ENCODE peak calls at places on chromosomes 11 and 22, in ten cellular contexts. B is prostate gland, D is A549, V is heart right ventricle, P is body of pancreas, A is OCI-LY7, X is esophagus squamous epithelium, G is thyroid gland, T is uterus, N is neuronal stem cell. K is an unnamed sample. For H3K4me1, the result is how much of the 10 kb centered on the place peaks cover.

GRCh38 chr11:96875772-96876171 is 486.0 kb downstream of the JRKL start:
- DNase-seq in P (no peak), N (no peak), X (no peak), T (no peak), D (no peak), G (no peak), A (no peak), V (no peak), B (no peak), K (no peak)

GRCh38 chr11:9231848-9232177 is 33.3 kb downstream of the DENND5A start:
- DNase-seq in D (no peak), X (no peak), P (peak), V (peak), T (no peak), A (no peak), G (no peak), B (no peak), N (no peak), K (no peak)

GRCh38 chr22:38953577-38954413 is 3.6 kb upstream of the APOBEC3A start:
- DNase-seq in N (no peak), V (no peak), T (no peak), D (peak), P (peak), G (no peak), X (no peak), B (no peak), A (no peak), K (no peak)

GRCh38 chr22:30321461-30321860 is 5.3 kb downstream of the TBC1D10A start:
- DNase-seq in P (no peak), A (no peak), D (no peak), V (peak), X (no peak), G (no peak), T (no peak), B (no peak), N (no peak), K (no peak)

GRCh38 chr22:35384973-35385588 is 4.2 kb downstream of the HMOX1 start:
- DNase-seq in V (no peak), X (no peak), B (no peak), G (no peak), P (no peak), T (no peak), D (no peak), N (no peak), A (no peak), K (no peak)

GRCh38 chr11:76371170-76371569 is 9.8 kb downstream of the THAP12 start:
- DNase-seq in X (no peak), V (no peak), D (peak), B (no peak), A (no peak), G (no peak), N (no peak), T (no peak), P (peak), K (no peak)

GRCh38 chr11:38156495-38157146 is 1558.6 kb upstream of the RAG2 start:
- DNase-seq in N (no peak), P (no peak), T (no peak), A (no peak), D (no peak), G (no peak), X (no peak), V (no peak), B (no peak), K (no peak)

GRCh38 chr11:128934926-128935325 is 7.7 kb downstream of the TP53AIP1 start:
- DNase-seq in D (no peak), T (no peak), A (no peak), P (no peak), X (no peak), N (no peak), B (no peak), V (no peak), G (no peak), K (no peak)

GRCh38 chr11:65781962-65782815 is 1.4 kb upstream of the AP5B1 start:
- DNase-seq in B (no peak), P (no peak), T (no peak), N (no peak), V (no peak), X (no peak), D (no peak), G (no peak), A (no peak), K (peak)

GRCh38 chr22:35995772-35996171 is 32.9 kb downstream of the RBFOX2 start:
- DNase-seq in P (peak), X (no peak), N (no peak), A (no peak), D (no peak), B (no peak), T (peak), G (peak), V (peak), K (peak)

GRCh38 chr11:128565881-128566280 is 21.5 kb downstream of the ETS1 start:
- DNase-seq in B (no peak), X (no peak), P (peak), D (no peak), V (no peak), G (no peak), T (no peak), A (no peak), N (no peak), K (no peak)

GRCh38 chr11:94768602-94769511 is 701 bp downstream of the AMOTL1 start:
- DNase-seq in N (peak), T (peak), V (peak), D (no peak), A (no peak), X (no peak), P (peak), B (peak), G (peak), K (peak)

GRCh38 chr11:1402355-1402754 is 12.6 kb downstream of the BRSK2 start:
- DNase-seq in D (no peak), X (no peak), V (no peak), P (no peak), T (no peak), A (no peak), G (no peak), N (no peak), B (no peak), K (no peak)

GRCh38 chr11:119479685-119480275 is 56.8 kb upstream of the THY1 start:
- DNase-seq in N (no peak), D (peak), X (no peak), G (no peak), P (no peak), B (no peak), T (peak), A (peak), V (no peak), K (peak)

GRCh38 chr22:40553014-40553579 is 83.4 kb downstream of the MRTFA start:
- DNase-seq in G (no peak), D (no peak), P (no peak), B (no peak), A (no peak), V (no peak), X (no peak), N (no peak), T (no peak), K (no peak)

GRCh38 chr22:42296381-42296853 is 26.0 kb upstream of the TCF20 start:
- DNase-seq in T (no peak), N (no peak), D (no peak), G (peak), V (peak), X (no peak), A (peak), B (no peak), P (no peak), K (no peak)

GRCh38 chr11:69572861-69573260 is 68.1 kb upstream of the CCND1 start:
- DNase-seq in D (no peak), A (no peak), V (no peak), X (no peak), B (no peak), G (no peak), T (no peak), P (no peak), N (no peak), K (no peak)

GRCh38 chr22:48369789-48370507 is 1457.7 kb downstream of the BRD1 start:
- DNase-seq in V (no peak), X (no peak), P (no peak), T (no peak), A (no peak), G (no peak), D (peak), N (no peak), B (no peak), K (no peak)

GRCh38 chr22:28075260-28075981 is 156.4 kb upstream of the PITPNB start:
- DNase-seq in N (no peak), B (no peak), V (peak), D (peak), P (peak), X (no peak), T (peak), G (peak), A (no peak), K (peak)

GRCh38 chr11:113106507-113106906 is 145.3 kb downstream of the NCAM1 start:
- DNase-seq in B (no peak), N (no peak), D (no peak), X (no peak), A (no peak), P (no peak), V (no peak), T (no peak), G (no peak), K (no peak)

GRCh38 chr11:85889676-85890579 is 34.7 kb downstream of the CCDC83 start:
- DNase-seq in X (no peak), A (no peak), V (no peak), G (no peak), N (no peak), D (peak), B (no peak), T (peak), P (no peak), K (no peak)

GRCh38 chr22:36239150-36239400 is 252 bp downstream of the APOL2 start:
- DNase-seq in D (no peak), B (no peak), T (no peak), N (no peak), P (no peak), A (no peak), G (no peak), X (no peak), V (no peak), K (no peak)

GRCh38 chr22:37905534-37906363 is at the start of gene MICALL1:
- DNase-seq in X (no peak), B (peak), G (peak), A (peak), N (no peak), T (peak), V (peak), D (peak), P (peak), K (peak)

GRCh38 chr11:123590296-123590912 is 64.0 kb downstream of the SCN3B start:
- DNase-seq in T (no peak), V (peak), P (peak), B (no peak), N (no peak), G (peak), A (no peak), X (no peak), D (peak), K (no peak)

GRCh38 chr11:12388939-12389670 is 11.7 kb downstream of the PARVA start:
- DNase-seq in X (no peak), B (no peak), V (no peak), T (no peak), D (no peak), N (no peak), G (no peak), P (no peak), A (no peak), K (no peak)

GRCh38 chr22:50091092-50091491 is 1.3 kb downstream of the MOV10L1 start:
- DNase-seq in T (no peak), V (no peak), G (no peak), D (no peak), B (no peak), N (no peak), P (no peak), X (no peak), A (no peak), K (no peak)

GRCh38 chr11:88596786-88597185 is 259.2 kb upstream of the CTSC start:
- DNase-seq in A (no peak), T (no peak), B (no peak), X (no peak), G (no peak), P (no peak), D (no peak), N (no peak), V (no peak), K (no peak)

GRCh38 chr11:68508425-68508824 is 47.9 kb downstream of the PPP6R3 start:
- DNase-seq in G (no peak), D (no peak), T (no peak), X (no peak), V (no peak), A (no peak), N (no peak), B (no peak), P (no peak), K (no peak)
- H3K4me1 ChIP-seq in G (half or more), D (under half), T (under half), X (under half), V (half or more), A (under half), N (under half), B (under half), P (half or more), K (half or more)

DNA sequence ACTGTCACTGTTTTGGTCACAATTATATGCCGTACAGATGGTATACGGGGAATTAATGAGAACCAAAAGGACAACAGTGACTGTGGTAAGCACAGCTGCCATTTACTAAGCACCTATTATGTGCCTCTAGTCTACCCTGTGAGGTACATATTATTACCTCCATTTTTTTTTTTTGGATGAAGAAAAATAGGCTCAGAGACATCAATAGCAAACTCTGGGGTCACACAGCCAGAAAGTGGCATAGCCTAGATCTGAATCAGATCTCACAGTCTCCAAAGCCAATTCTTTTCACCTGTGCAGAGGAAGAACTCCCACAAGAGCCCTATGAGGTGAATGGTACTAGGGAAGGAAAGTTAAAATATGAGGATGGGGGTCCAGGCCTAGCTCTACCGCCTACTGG is 68.9 kb downstream of the USP35 start:
- DNase-seq in B (no peak), G (no peak), A (no peak), X (no peak), T (no peak), P (no peak), D (no peak), V (no peak), N (no peak), K (no peak)
- H3K4me1 ChIP-seq in B (under half), G (under half), A (under half), X (under half), T (under half), P (under half), D (under half), V (half or more), N (under half), K (under half)

GRCh38 chr11:79413258-79413657 is 27.6 kb downstream of the TENM4 start:
- DNase-seq in X (no peak), D (no peak), G (peak), A (no peak), P (peak), N (peak), B (no peak), T (peak), V (peak), K (peak)
- H3K4me1 ChIP-seq in X (under half), D (under half), G (under half), A (under half), P (under half), N (under half), B (under half), T (under half), V (under half), K (under half)

GRCh38 chr22:25976346-25976745 is 192.9 kb upstream of the SEZ6L start:
- DNase-seq in A (no peak), V (no peak), X (no peak), D (no peak), P (no peak), B (no peak), N (no peak), T (no peak), G (no peak), K (no peak)
- H3K4me1 ChIP-seq in A (under half), V (under half), X (under half), D (under half), P (under half), B (under half), N (under half), T (under half), G (under half), K (under half)

DNA sequence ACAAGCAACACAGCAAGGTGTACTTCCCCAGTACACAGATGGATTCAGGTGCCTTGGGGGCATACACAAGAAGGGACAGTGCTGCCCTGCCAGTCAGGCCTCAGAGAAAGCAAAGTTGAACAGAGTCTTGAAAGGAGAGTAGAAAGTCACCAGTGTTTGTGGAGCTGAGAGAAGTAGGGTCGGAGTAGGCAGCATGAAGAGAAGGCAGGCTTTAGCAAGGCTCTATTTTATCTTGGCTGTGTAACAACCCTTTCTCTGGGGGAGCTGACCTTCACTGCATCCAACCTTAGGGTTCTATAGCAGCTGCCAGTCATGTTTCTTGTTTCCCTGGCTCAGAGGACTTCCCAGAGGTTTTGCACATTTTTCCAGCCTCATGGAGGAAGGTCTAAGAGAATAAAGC is 77.4 kb upstream of the BLID start:
- DNase-seq in G (no peak), X (no peak), V (no peak), T (no peak), N (no peak), A (no peak), B (no peak), D (no peak), P (no peak), K (no peak)
- H3K4me1 ChIP-seq in G (under half), X (under half), V (under half), T (under half), N (under half), A (under half), B (under half), D (half or more), P (under half), K (half or more)

GRCh38 chr11:44340656-44341055 is 30.7 kb upstream of the ALX4 start:
- DNase-seq in A (no peak), N (no peak), P (no peak), V (no peak), G (no peak), T (no peak), X (no peak), B (no peak), D (no peak), K (no peak)
- H3K4me1 ChIP-seq in A (under half), N (under half), P (under half), V (under half), G (under half), T (under half), X (under half), B (under half), D (under half), K (under half)

DNA sequence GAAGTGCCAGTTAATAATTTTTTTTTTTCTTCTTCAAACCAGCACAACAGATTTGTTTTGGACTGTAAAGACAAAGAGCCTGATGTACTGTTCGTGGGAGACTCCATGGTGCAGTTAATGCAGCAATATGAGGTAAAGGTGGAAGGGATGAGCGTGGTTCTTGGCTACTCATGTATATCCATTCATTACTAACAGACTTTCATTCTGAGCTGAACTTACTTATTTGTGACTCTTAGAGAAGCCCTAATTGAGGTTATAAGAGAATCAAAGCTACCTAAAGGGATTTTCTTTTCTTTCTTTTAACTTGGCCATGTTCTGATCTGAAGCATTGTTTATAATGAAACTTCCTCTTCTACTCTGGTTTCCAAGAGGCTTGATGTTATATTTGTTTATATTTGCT is 15.8 kb downstream of the PAFAH1B2 start:
- DNase-seq in P (no peak), X (no peak), N (no peak), D (no peak), A (no peak), B (no peak), G (no peak), T (no peak), V (no peak), K (no peak)
- H3K4me1 ChIP-seq in P (under half), X (under half), N (under half), D (under half), A (under half), B (under half), G (under half), T (under half), V (under half), K (under half)

GRCh38 chr22:20545681-20546521 is 38.5 kb downstream of the MED15 start:
- DNase-seq in G (no peak), A (no peak), N (no peak), P (no peak), B (no peak), T (no peak), V (no peak), D (no peak), X (no peak), K (peak)
- H3K4me1 ChIP-seq in G (under half), A (under half), N (under half), P (under half), B (under half), T (under half), V (half or more), D (under half), X (under half), K (under half)